ENCODE peak calls at places on chromosomes 5 and 9, in four cellular contexts. L, Z, I and A are unnamed samples.

GRCh38 chr5:68292316-68292715 is 76.8 kb downstream of the PIK3R1 start:
- DNase-seq in I (no peak), Z (no peak), L (no peak), A (no peak)

GRCh38 chr5:33657181-33657580 is 216.4 kb downstream of the TARS1 start:
- DNase-seq in Z (no peak), I (no peak), L (no peak), A (no peak)

GRCh38 chr9:129654641-129655040 is 10.8 kb upstream of the PRRX2 start:
- DNase-seq in Z (no peak), L (no peak), I (no peak), A (peak)

GRCh38 chr9:20227166-20227874 is 395.0 kb downstream of the MLLT3 start:
- DNase-seq in Z (no peak), L (no peak), I (no peak), A (no peak)

GRCh38 chr9:86408121-86408520 is 53.9 kb upstream of the TUT7 start:
- DNase-seq in L (no peak), I (no peak), Z (no peak), A (no peak)

GRCh38 chr5:168288349-168289245 is 2.8 kb upstream of the WWC1 start:
- DNase-seq in L (no peak), I (peak), Z (no peak), A (peak)

GRCh38 chr5:84383816-84384603 is 670 bp downstream of the EDIL3 start:
- DNase-seq in L (peak), I (no peak), Z (no peak), A (no peak)

GRCh38 chr9:122204491-122204890 is 24.3 kb downstream of the LHX6 start:
- DNase-seq in Z (no peak), L (no peak), I (no peak), A (no peak)

GRCh38 chr9:4489562-4489918 is 728 bp upstream of the SLC1A1 start:
- DNase-seq in I (peak), L (no peak), Z (no peak), A (no peak)

GRCh38 chr5:127022846-127023245 is 7.5 kb downstream of the MARCHF3 start:
- DNase-seq in L (no peak), I (no peak), Z (no peak), A (no peak)

GRCh38 chr5:174074369-174074768 is 28.9 kb downstream of the NSG2 start:
- DNase-seq in I (no peak), L (no peak), Z (no peak), A (no peak)

GRCh38 chr5:179393078-179393477 is 47.8 kb upstream of the ADAMTS2 start:
- DNase-seq in I (peak), Z (no peak), L (no peak), A (no peak)

GRCh38 chr5:23042231-23042630 is 189.1 kb upstream of the CDH12 start:
- DNase-seq in L (no peak), I (no peak), Z (no peak), A (no peak)

GRCh38 chr5:139633295-139634027 is 14.7 kb upstream of the CXXC5 start:
- DNase-seq in I (peak), L (peak), Z (no peak), A (no peak)

GRCh38 chr5:116911074-116911473 is 336.5 kb upstream of the SEMA6A start:
- DNase-seq in Z (no peak), I (no peak), L (no peak), A (no peak)

GRCh38 chr9:105176194-105176593 is 68.3 kb upstream of the SLC44A1 start:
- DNase-seq in I (no peak), Z (no peak), L (no peak), A (no peak)

GRCh38 chr5:133661389-133661788 is 49.0 kb upstream of the FSTL4 start:
- DNase-seq in L (no peak), I (no peak), Z (no peak), A (no peak)

GRCh38 chr5:146463446-146463845 is 16.3 kb downstream of the TCERG1 start:
- DNase-seq in L (no peak), Z (no peak), I (no peak), A (no peak)

GRCh38 chr5:66958984-66959641 is 237.5 kb downstream of the CD180 start:
- DNase-seq in L (peak), Z (no peak), I (no peak), A (peak)

GRCh38 chr9:98326402-98327248 is 71.2 kb upstream of the TBC1D2 start:
- DNase-seq in L (no peak), Z (no peak), I (no peak), A (no peak)

GRCh38 chr9:113649054-113649453 is 185.5 kb downstream of the RGS3 start:
- DNase-seq in L (peak), Z (no peak), I (no peak), A (peak)

GRCh38 chr5:170434953-170435605 is 45.9 kb upstream of the KCNMB1 start:
- DNase-seq in I (peak), Z (no peak), L (peak), A (peak)

GRCh38 chr5:151490617-151491016 is 43.2 kb downstream of the SLC36A1 start:
- DNase-seq in Z (no peak), I (no peak), L (no peak), A (no peak)

DNA sequence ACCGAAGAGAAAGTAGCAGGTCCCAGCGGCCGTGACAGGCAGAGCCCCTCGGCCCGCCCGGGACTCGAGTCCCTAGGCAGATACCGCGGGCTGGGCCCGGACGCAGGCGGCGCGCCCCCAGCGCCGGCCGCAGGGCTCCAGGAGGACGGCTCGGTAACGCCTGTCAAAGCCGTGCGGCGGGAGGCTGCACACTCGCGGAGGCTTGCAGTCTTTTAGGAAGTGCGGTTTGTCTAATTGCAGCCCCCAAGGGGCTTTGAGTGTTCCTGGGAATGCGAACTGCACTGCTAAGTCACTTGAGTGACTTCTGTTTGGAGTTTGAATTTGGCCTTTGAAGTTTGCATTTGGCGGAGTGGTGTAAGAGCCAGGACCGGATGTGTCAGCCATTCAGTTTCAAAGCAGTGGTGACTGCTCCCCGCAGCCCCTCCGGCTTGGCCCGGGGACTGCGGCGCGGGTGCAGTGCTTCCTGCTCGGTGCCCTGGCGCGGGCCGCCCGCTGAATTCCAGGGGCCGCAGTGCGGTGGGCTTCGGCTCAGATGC is 1.3 kb downstream of the MAP3K1 start:
- DNase-seq in I (peak), L (peak), Z (no peak), A (peak)
- TF ChIP-seq POLR2AphosphoS5 in I (peak), L (peak), Z (peak), A (peak)

GRCh38 chr9:127447416-127448111 is 3.6 kb downstream of the RPL12 start:
- DNase-seq in L (no peak), Z (no peak), I (no peak), A (no peak)

GRCh38 chr9:127446720-127447415 is 4.3 kb downstream of the RPL12 start:
- DNase-seq in Z (no peak), I (no peak), L (no peak), A (no peak)

GRCh38 chr9:127445851-127446719 is 5.1 kb downstream of the RPL12 start:
- DNase-seq in I (no peak), Z (no peak), L (no peak), A (no peak)

GRCh38 chr9:127444283-127444920 is 6.8 kb downstream of the RPL12 start:
- DNase-seq in I (no peak), Z (no peak), L (no peak), A (no peak)

DNA sequence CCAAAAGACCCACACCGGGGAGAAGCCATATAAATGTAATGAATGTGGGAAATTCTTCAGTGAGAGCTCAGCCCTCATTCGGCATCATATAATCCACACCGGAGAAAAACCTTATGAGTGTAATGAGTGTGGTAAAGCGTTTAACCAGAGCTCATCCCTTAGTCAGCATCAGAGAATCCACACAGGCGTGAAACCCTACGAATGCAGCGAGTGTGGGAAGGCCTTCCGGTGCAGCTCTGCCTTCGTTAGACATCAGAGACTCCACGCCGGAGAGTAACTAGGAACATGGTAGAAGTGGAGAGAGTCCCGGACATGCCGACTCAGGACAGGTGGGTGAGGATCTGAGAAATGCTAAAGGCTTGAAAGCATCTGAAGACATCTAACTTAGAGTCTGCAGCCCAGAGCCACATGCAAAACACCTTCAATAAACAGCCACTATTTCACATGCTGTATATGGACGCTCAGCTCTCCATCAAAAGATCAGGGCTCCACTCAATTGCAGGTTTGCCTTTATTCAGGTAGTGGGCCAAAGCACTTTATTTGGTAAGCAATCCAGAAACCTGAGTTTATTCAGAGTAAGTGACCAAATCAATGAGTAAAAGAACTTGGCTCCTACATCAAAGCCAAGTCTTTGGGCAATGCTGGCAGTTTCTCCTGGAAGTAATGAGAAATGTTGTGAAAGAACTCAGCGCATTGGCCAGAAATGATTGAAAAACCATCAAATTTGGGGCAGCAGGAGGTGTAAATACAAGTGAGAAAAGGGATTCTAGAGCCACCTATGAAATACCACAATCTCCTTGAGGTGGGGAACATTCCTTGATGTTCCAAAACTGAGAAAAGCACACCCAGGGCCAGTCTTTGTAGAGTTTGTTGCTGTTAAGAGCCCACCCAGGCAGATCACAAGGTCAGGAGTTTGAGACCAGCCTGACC is 6.0 kb downstream of the RPL12 start:
- DNase-seq in Z (no peak), L (no peak), I (no peak), A (no peak)
- TF ChIP-seq POLR2AphosphoS5 in Z (peak), L (peak), I (peak), A (no peak)

DNA sequence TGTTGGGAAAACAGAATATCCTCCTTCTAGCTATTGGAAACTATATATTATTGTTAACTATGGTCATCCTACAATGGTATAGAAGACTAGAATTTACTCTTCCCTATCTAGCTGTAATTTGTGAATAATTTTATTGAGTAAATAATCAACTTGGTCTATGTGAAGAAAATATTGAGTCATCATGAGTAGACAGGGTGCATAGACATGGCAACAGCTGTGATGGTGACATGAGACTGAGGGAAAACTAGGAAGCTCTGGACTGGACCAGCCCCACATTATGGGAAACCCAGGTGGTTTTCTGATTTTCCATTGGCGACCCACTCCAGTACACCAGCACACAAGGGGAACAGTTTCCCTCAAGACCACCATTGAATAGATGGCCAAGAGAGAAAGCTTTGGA is 95.0 kb downstream of the APBA1 start:
- DNase-seq in Z (no peak), I (no peak), L (no peak), A (no peak)
- TF ChIP-seq POLR2AphosphoS5 in Z (no peak), I (no peak), L (no peak), A (no peak)

GRCh38 chr5:54307583-54307982 is 2.8 kb downstream of the ARL15 start:
- DNase-seq in Z (no peak), I (no peak), L (no peak), A (no peak)

GRCh38 chr5:54310433-54311177 is at the start of gene ARL15:
- DNase-seq in L (peak), I (peak), Z (peak), A (peak)

GRCh38 chr5:54311178-54311811 is 922 bp upstream of the ARL15 start:
- DNase-seq in Z (no peak), I (no peak), L (peak), A (no peak)

GRCh38 chr5:54309237-54309636 is 1.1 kb downstream of the ARL15 start:
- DNase-seq in I (no peak), Z (no peak), L (peak), A (no peak)

DNA sequence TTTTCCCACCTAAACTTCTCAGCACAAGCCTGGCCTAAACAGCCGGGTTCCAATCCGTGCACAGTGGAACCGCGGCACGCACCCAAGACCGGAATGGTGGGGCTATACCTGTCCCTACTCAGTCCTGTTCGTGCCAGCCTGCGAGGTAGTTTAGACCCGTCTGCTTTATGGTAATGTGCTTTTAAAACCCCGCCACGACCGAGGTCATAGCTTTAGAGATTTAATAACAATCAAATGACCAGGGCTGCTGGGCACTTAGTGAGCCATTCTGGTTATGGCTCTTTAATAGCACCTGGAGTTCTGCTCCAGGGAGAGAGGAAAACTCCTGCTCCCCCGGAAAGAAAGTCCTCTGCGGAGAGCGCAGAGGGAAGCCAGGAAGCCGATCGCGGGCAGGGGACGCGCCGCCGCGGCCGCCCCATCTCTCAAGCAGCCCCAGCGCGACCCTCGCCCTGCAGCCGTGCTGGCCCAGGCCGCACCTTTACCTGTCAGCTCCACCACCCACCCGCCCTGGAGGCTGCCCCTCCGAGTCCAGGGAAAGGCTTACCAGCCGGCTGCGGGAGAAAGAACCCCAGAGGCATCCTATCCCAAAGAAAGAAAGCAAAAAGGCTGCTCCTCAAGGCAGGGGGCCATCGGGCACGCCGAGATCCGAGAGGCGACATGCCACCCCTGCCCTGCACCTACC is 481 bp downstream of the ARL15 start:
- DNase-seq in Z (no peak), I (peak), L (peak), A (peak)
- TF ChIP-seq POLR2AphosphoS5 in Z (no peak), I (no peak), L (no peak), A (no peak)

GRCh38 chr9:127013597-127013996 is 99.0 kb downstream of the RALGPS1 start:
- DNase-seq in I (no peak), L (no peak), Z (no peak), A (no peak)

GRCh38 chr9:127012250-127012649 is 97.7 kb downstream of the RALGPS1 start:
- DNase-seq in I (no peak), L (no peak), Z (no peak), A (no peak)

GRCh38 chr9:127015926-127016512 is 101.4 kb downstream of the RALGPS1 start:
- DNase-seq in I (no peak), L (no peak), Z (no peak), A (no peak)

GRCh38 chr9:127011772-127012171 is 97.2 kb downstream of the RALGPS1 start:
- DNase-seq in I (no peak), L (no peak), Z (no peak), A (no peak)

DNA sequence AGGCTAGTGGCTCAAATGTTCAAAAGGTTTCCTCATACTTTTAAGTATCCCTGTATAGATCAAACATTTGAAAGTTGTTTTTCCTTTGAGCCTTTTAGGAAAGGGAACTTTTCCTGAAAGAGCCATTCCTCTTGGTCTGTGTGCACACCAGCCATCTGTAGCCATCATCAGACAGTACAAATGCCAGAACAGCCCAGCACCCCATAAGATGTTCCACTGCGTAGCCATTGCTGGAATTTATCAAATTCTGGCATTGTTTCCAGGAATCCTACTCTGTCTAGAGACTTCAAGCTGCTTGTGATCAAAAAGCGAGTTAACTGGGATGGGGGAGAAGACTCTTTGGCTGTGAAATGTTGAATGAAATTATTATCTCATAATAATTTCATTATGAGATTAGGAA is 99.6 kb downstream of the RALGPS1 start:
- DNase-seq in L (no peak), I (no peak), Z (no peak), A (no peak)
- TF ChIP-seq POLR2AphosphoS5 in L (no peak), I (no peak), Z (no peak), A (no peak)

GRCh38 chr5:143229896-143230675 is 173.4 kb downstream of the NR3C1 start:
- DNase-seq in Z (peak), L (no peak), I (no peak), A (no peak)
- TF ChIP-seq POLR2AphosphoS5 in Z (no peak), L (no peak), I (no peak), A (no peak)

DNA sequence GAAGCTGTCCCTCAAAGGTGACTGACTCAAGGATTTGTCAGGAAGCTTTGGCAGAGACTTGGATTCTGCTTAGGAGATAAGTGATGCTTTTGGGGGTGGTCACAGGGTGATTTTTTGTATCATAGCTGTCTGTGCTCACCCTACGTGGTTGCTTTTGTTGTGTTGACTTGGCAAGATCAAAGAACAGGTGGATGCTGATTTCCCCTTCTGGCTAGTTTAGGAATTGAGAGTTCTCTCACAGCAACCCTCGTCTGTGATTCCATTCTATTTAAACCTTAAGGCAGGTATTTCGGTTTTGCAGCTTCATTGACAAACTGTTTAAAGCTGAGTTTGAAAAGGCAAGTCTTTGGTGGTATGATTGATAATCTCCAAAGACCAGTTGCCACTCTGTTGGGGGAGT is 27.2 kb downstream of the ARHGAP26 start:
- DNase-seq in I (no peak), L (no peak), Z (no peak), A (no peak)
- TF ChIP-seq POLR2AphosphoS5 in I (no peak), L (no peak), Z (no peak), A (no peak)